ENCODE peak calls at places on chromosome 1, in ten cellular contexts. One of them, this sample, is unnamed.

GRCh38 chr1:153977250-153978240 is at the start of gene JTB:
- DNase-seq in EL: peak
- DNase-seq in KG1: peak
- DNase-seq in lung: peak
- DNase-seq in dorsolateral prefrontal cortex: peak
- DNase-seq in HTR-8/SVneo: peak
- DNase-seq in Caki2: peak
- DNase-seq in effector CD4-positive, alpha-beta T cell: peak
- DNase-seq in AG20443: peak
- DNase-seq in psoas muscle: peak
- DNase-seq in this sample: peak

GRCh38 chr1:61950418-61950817 is 208.1 kb downstream of the PATJ start:
- DNase-seq in EL: peak
- DNase-seq in KG1: no peak
- DNase-seq in lung: no peak
- DNase-seq in dorsolateral prefrontal cortex: no peak
- DNase-seq in HTR-8/SVneo: peak
- DNase-seq in Caki2: peak
- DNase-seq in effector CD4-positive, alpha-beta T cell: no peak
- DNase-seq in AG20443: no peak
- DNase-seq in psoas muscle: no peak
- DNase-seq in this sample: no peak

GRCh38 chr1:240575976-240576666 is 35.8 kb downstream of the GREM2 start:
- DNase-seq in EL: peak
- DNase-seq in KG1: peak
- DNase-seq in lung: no peak
- DNase-seq in dorsolateral prefrontal cortex: no peak
- DNase-seq in HTR-8/SVneo: peak
- DNase-seq in Caki2: no peak
- DNase-seq in effector CD4-positive, alpha-beta T cell: peak
- DNase-seq in AG20443: peak
- DNase-seq in psoas muscle: no peak
- DNase-seq in this sample: no peak

GRCh38 chr1:30758785-30759380 is 1.3 kb upstream of the LAPTM5 start:
- DNase-seq in EL: peak
- DNase-seq in KG1: no peak
- DNase-seq in lung: no peak
- DNase-seq in dorsolateral prefrontal cortex: no peak
- DNase-seq in HTR-8/SVneo: no peak
- DNase-seq in Caki2: peak
- DNase-seq in effector CD4-positive, alpha-beta T cell: no peak
- DNase-seq in AG20443: no peak
- DNase-seq in psoas muscle: no peak
- DNase-seq in this sample: no peak

GRCh38 chr1:31627930-31628421 is 10.5 kb downstream of the HCRTR1 start:
- DNase-seq in EL: no peak
- DNase-seq in KG1: no peak
- DNase-seq in lung: peak
- DNase-seq in dorsolateral prefrontal cortex: peak
- DNase-seq in HTR-8/SVneo: no peak
- DNase-seq in Caki2: no peak
- DNase-seq in effector CD4-positive, alpha-beta T cell: no peak
- DNase-seq in AG20443: peak
- DNase-seq in psoas muscle: peak
- DNase-seq in this sample: no peak

GRCh38 chr1:171313835-171314320 is at the start of gene FMO4:
- DNase-seq in EL: peak
- DNase-seq in KG1: peak
- DNase-seq in lung: peak
- DNase-seq in dorsolateral prefrontal cortex: peak
- DNase-seq in HTR-8/SVneo: peak
- DNase-seq in Caki2: peak
- DNase-seq in effector CD4-positive, alpha-beta T cell: peak
- DNase-seq in AG20443: peak
- DNase-seq in psoas muscle: peak
- DNase-seq in this sample: peak

GRCh38 chr1:181104790-181105133 is 16.3 kb downstream of the IER5 start:
- DNase-seq in EL: no peak
- DNase-seq in KG1: no peak
- DNase-seq in lung: no peak
- DNase-seq in dorsolateral prefrontal cortex: no peak
- DNase-seq in HTR-8/SVneo: no peak
- DNase-seq in Caki2: no peak
- DNase-seq in effector CD4-positive, alpha-beta T cell: peak
- DNase-seq in AG20443: no peak
- DNase-seq in psoas muscle: peak
- DNase-seq in this sample: no peak

GRCh38 chr1:212828395-212828794 is 19.1 kb downstream of the SPATA45 start:
- DNase-seq in EL: no peak
- DNase-seq in KG1: no peak
- DNase-seq in lung: no peak
- DNase-seq in dorsolateral prefrontal cortex: no peak
- DNase-seq in HTR-8/SVneo: no peak
- DNase-seq in Caki2: no peak
- DNase-seq in effector CD4-positive, alpha-beta T cell: no peak
- DNase-seq in AG20443: no peak
- DNase-seq in psoas muscle: no peak
- DNase-seq in this sample: no peak

GRCh38 chr1:205268846-205269680 is 41.3 kb downstream of the TMCC2 start:
- DNase-seq in EL: no peak
- DNase-seq in KG1: no peak
- DNase-seq in lung: no peak
- DNase-seq in dorsolateral prefrontal cortex: no peak
- DNase-seq in HTR-8/SVneo: no peak
- DNase-seq in Caki2: no peak
- DNase-seq in effector CD4-positive, alpha-beta T cell: no peak
- DNase-seq in AG20443: no peak
- DNase-seq in psoas muscle: no peak
- DNase-seq in this sample: no peak

GRCh38 chr1:17335821-17336718 is 28.1 kb downstream of the PADI4 start:
- DNase-seq in EL: peak
- DNase-seq in KG1: peak
- DNase-seq in lung: peak
- DNase-seq in dorsolateral prefrontal cortex: peak
- DNase-seq in HTR-8/SVneo: peak
- DNase-seq in Caki2: peak
- DNase-seq in effector CD4-positive, alpha-beta T cell: peak
- DNase-seq in AG20443: peak
- DNase-seq in psoas muscle: peak
- DNase-seq in this sample: peak

GRCh38 chr1:42385283-42385682 is 4.7 kb downstream of the RIMKLA start:
- DNase-seq in EL: no peak
- DNase-seq in KG1: no peak
- DNase-seq in lung: no peak
- DNase-seq in dorsolateral prefrontal cortex: no peak
- DNase-seq in HTR-8/SVneo: no peak
- DNase-seq in Caki2: peak
- DNase-seq in effector CD4-positive, alpha-beta T cell: no peak
- DNase-seq in AG20443: no peak
- DNase-seq in psoas muscle: no peak
- DNase-seq in this sample: no peak